ENCODE peak calls at places on chromosomes 2 and 18, in six cellular contexts. One of them, this sample, is unnamed.

GRCh38 chr2:188693111-188693510 is 281.1 kb upstream of the COL3A1 start:
- DNase-seq in posterior vena cava: no peak
- DNase-seq in GM12878: no peak
- DNase-seq in right cardiac atrium: peak
- DNase-seq in NCI-H2081: no peak
- DNase-seq in MCF 10A: peak
- DNase-seq in this sample: no peak

GRCh38 chr2:123652320-123652719 is 372.8 kb upstream of the CNTNAP5 start:
- DNase-seq in right cardiac atrium: no peak
- DNase-seq in MCF 10A: no peak
- DNase-seq in NCI-H2081: no peak
- DNase-seq in posterior vena cava: no peak
- DNase-seq in GM12878: no peak
- DNase-seq in this sample: no peak

GRCh38 chr2:239882335-239882734 is 142.8 kb downstream of the NDUFA10 start:
- DNase-seq in posterior vena cava: peak
- DNase-seq in MCF 10A: peak
- DNase-seq in NCI-H2081: no peak
- DNase-seq in right cardiac atrium: peak
- DNase-seq in GM12878: no peak
- DNase-seq in this sample: no peak

GRCh38 chr2:169945515-169945914 is 118.3 kb downstream of the UBR3 start:
- DNase-seq in NCI-H2081: no peak
- DNase-seq in GM12878: no peak
- DNase-seq in right cardiac atrium: no peak
- DNase-seq in posterior vena cava: no peak
- DNase-seq in MCF 10A: no peak
- DNase-seq in this sample: no peak

GRCh38 chr18:79353238-79353637 is 42.5 kb upstream of the NFATC1 start:
- DNase-seq in right cardiac atrium: peak
- DNase-seq in posterior vena cava: no peak
- DNase-seq in NCI-H2081: no peak
- DNase-seq in MCF 10A: no peak
- DNase-seq in GM12878: no peak
- DNase-seq in this sample: no peak

GRCh38 chr18:46104128-46104911 is at the start of gene HAUS1:
- DNase-seq in GM12878: peak
- DNase-seq in MCF 10A: peak
- DNase-seq in NCI-H2081: peak
- DNase-seq in posterior vena cava: peak
- DNase-seq in right cardiac atrium: peak
- DNase-seq in this sample: peak

GRCh38 chr2:234911271-234911670 is 40.5 kb upstream of the SH3BP4 start:
- DNase-seq in right cardiac atrium: no peak
- DNase-seq in GM12878: no peak
- DNase-seq in NCI-H2081: no peak
- DNase-seq in posterior vena cava: no peak
- DNase-seq in MCF 10A: peak
- DNase-seq in this sample: no peak

GRCh38 chr2:43005211-43005974 is 213.0 kb upstream of the HAAO start:
- DNase-seq in GM12878: no peak
- DNase-seq in posterior vena cava: no peak
- DNase-seq in MCF 10A: no peak
- DNase-seq in right cardiac atrium: no peak
- DNase-seq in NCI-H2081: no peak
- DNase-seq in this sample: no peak

GRCh38 chr18:21803495-21803894 is 62.9 kb downstream of the MIB1 start:
- DNase-seq in NCI-H2081: no peak
- DNase-seq in posterior vena cava: no peak
- DNase-seq in MCF 10A: peak
- DNase-seq in right cardiac atrium: no peak
- DNase-seq in GM12878: no peak
- DNase-seq in this sample: no peak

GRCh38 chr18:13809025-13809384 is 14.9 kb upstream of the MC5R start:
- DNase-seq in right cardiac atrium: no peak
- DNase-seq in posterior vena cava: no peak
- DNase-seq in MCF 10A: no peak
- DNase-seq in NCI-H2081: no peak
- DNase-seq in GM12878: no peak
- DNase-seq in this sample: no peak

GRCh38 chr18:59268722-59269562 is 4.3 kb downstream of the RAX start:
- DNase-seq in right cardiac atrium: peak
- DNase-seq in posterior vena cava: peak
- DNase-seq in MCF 10A: no peak
- DNase-seq in NCI-H2081: no peak
- DNase-seq in GM12878: no peak
- DNase-seq in this sample: no peak

GRCh38 chr18:34493566-34494358 is 216.3 kb upstream of the DTNA start:
- DNase-seq in right cardiac atrium: peak
- DNase-seq in posterior vena cava: peak
- DNase-seq in NCI-H2081: peak
- DNase-seq in GM12878: no peak
- DNase-seq in MCF 10A: no peak
- DNase-seq in this sample: peak

GRCh38 chr2:217451634-217452033 is 551.2 kb downstream of the TNS1 start:
- DNase-seq in NCI-H2081: no peak
- DNase-seq in MCF 10A: peak
- DNase-seq in GM12878: no peak
- DNase-seq in posterior vena cava: no peak
- DNase-seq in right cardiac atrium: no peak
- DNase-seq in this sample: no peak

GRCh38 chr2:228039752-228040534 is 141.5 kb downstream of the SPHKAP start:
- DNase-seq in GM12878: no peak
- DNase-seq in NCI-H2081: peak
- DNase-seq in posterior vena cava: no peak
- DNase-seq in MCF 10A: peak
- DNase-seq in right cardiac atrium: no peak
- DNase-seq in this sample: no peak

GRCh38 chr2:209463226-209463625 is 39.4 kb downstream of the MAP2 start:
- DNase-seq in posterior vena cava: no peak
- DNase-seq in NCI-H2081: no peak
- DNase-seq in right cardiac atrium: no peak
- DNase-seq in MCF 10A: peak
- DNase-seq in GM12878: no peak
- DNase-seq in this sample: no peak

GRCh38 chr2:33457588-33458247 is 18.7 kb upstream of the RASGRP3 start:
- DNase-seq in GM12878: no peak
- DNase-seq in posterior vena cava: no peak
- DNase-seq in right cardiac atrium: peak
- DNase-seq in NCI-H2081: no peak
- DNase-seq in MCF 10A: peak
- DNase-seq in this sample: peak

GRCh38 chr2:190451561-190452176 is 43.5 kb downstream of the MFSD6 start:
- DNase-seq in posterior vena cava: no peak
- DNase-seq in NCI-H2081: no peak
- DNase-seq in GM12878: no peak
- DNase-seq in MCF 10A: peak
- DNase-seq in right cardiac atrium: no peak
- DNase-seq in this sample: no peak

GRCh38 chr2:54480025-54480424 is 23.9 kb downstream of the SPTBN1 start:
- DNase-seq in NCI-H2081: no peak
- DNase-seq in GM12878: no peak
- DNase-seq in MCF 10A: no peak
- DNase-seq in right cardiac atrium: no peak
- DNase-seq in posterior vena cava: no peak
- DNase-seq in this sample: no peak

GRCh38 chr2:54470241-54470938 is 14.3 kb downstream of the SPTBN1 start:
- DNase-seq in posterior vena cava: no peak
- DNase-seq in NCI-H2081: no peak
- DNase-seq in GM12878: no peak
- DNase-seq in MCF 10A: no peak
- DNase-seq in right cardiac atrium: no peak
- DNase-seq in this sample: no peak

GRCh38 chr2:183487316-183487715 is 363.1 kb downstream of the NUP35 start:
- DNase-seq in posterior vena cava: no peak
- DNase-seq in MCF 10A: no peak
- DNase-seq in right cardiac atrium: no peak
- DNase-seq in GM12878: no peak
- DNase-seq in NCI-H2081: no peak
- DNase-seq in this sample: no peak

GRCh38 chr18:44839239-44839666 is 158.6 kb downstream of the SETBP1 start:
- DNase-seq in NCI-H2081: peak
- DNase-seq in posterior vena cava: peak
- DNase-seq in MCF 10A: peak
- DNase-seq in GM12878: peak
- DNase-seq in right cardiac atrium: peak
- DNase-seq in this sample: peak

GRCh38 chr2:8679567-8679826 is 2.4 kb upstream of the ID2 start:
- DNase-seq in NCI-H2081: no peak
- DNase-seq in posterior vena cava: no peak
- DNase-seq in MCF 10A: no peak
- DNase-seq in GM12878: no peak
- DNase-seq in right cardiac atrium: no peak
- DNase-seq in this sample: no peak

GRCh38 chr2:23128684-23129292 is 256.2 kb upstream of the KLHL29 start:
- DNase-seq in MCF 10A: no peak
- DNase-seq in posterior vena cava: no peak
- DNase-seq in GM12878: no peak
- DNase-seq in right cardiac atrium: no peak
- DNase-seq in NCI-H2081: no peak
- DNase-seq in this sample: no peak

GRCh38 chr2:5696741-5697521 is 4.7 kb downstream of the SOX11 start:
- DNase-seq in NCI-H2081: peak
- DNase-seq in MCF 10A: no peak
- DNase-seq in posterior vena cava: no peak
- DNase-seq in right cardiac atrium: peak
- DNase-seq in GM12878: no peak
- DNase-seq in this sample: peak

GRCh38 chr2:10504370-10504993 is 56.4 kb upstream of the ODC1 start:
- DNase-seq in GM12878: no peak
- DNase-seq in right cardiac atrium: no peak
- DNase-seq in posterior vena cava: peak
- DNase-seq in NCI-H2081: no peak
- DNase-seq in MCF 10A: no peak
- DNase-seq in this sample: no peak

This sample was measured in sigmoid colon.